ENCODE peak calls at places on chromosomes 7 and 10, in ten cellular contexts. Q is cardiac fibroblast, M is heart right ventricle, G is A549, L is fibroblast of lung, P is SK-N-SH, U is astrocyte of the cerebellum, R is tibial artery, N is cardiac muscle cell, Z is neural progenitor cell. Y is an unnamed sample.

GRCh38 chr10:62584216-62584615 is 210.0 kb downstream of the ZNF365 start:
- DNase-seq in Q (peak), M (no peak), G (no peak), L (peak), P (no peak), U (peak), R (no peak), N (peak), Z (no peak), Y (no peak)

GRCh38 chr7:150333659-150334058 is 7.8 kb downstream of the RARRES2 start:
- DNase-seq in Q (no peak), M (no peak), G (no peak), L (no peak), P (no peak), U (no peak), R (no peak), N (no peak), Z (no peak), Y (no peak)

GRCh38 chr7:95246935-95247370 is 77.4 kb downstream of the PON1 start:
- DNase-seq in Q (peak), M (peak), G (peak), L (peak), P (peak), U (peak), R (no peak), N (peak), Z (peak), Y (peak)

GRCh38 chr7:57225666-57226065 is 93.4 kb upstream of the ZNF479 start:
- DNase-seq in Q (no peak), M (no peak), G (no peak), L (no peak), P (no peak), U (no peak), R (no peak), N (no peak), Z (no peak), Y (no peak)

GRCh38 chr10:102152545-102152890 is 329 bp downstream of the NOLC1 start:
- DNase-seq in Q (peak), M (no peak), G (no peak), L (peak), P (no peak), U (no peak), R (no peak), N (peak), Z (no peak), Y (no peak)

GRCh38 chr7:155618708-155619633 is 25.5 kb upstream of the RBM33 start:
- DNase-seq in Q (peak), M (no peak), G (peak), L (peak), P (no peak), U (no peak), R (no peak), N (peak), Z (no peak), Y (no peak)

GRCh38 chr10:17474595-17474994 is 20.2 kb upstream of the ST8SIA6 start:
- DNase-seq in Q (peak), M (no peak), G (peak), L (no peak), P (no peak), U (no peak), R (no peak), N (peak), Z (no peak), Y (no peak)

GRCh38 chr10:71964669-71965515 is 697 bp downstream of the CHST3 start:
- DNase-seq in Q (peak), M (peak), G (peak), L (peak), P (peak), U (no peak), R (peak), N (peak), Z (peak), Y (no peak)

GRCh38 chr7:325051-325798 is 35.3 kb downstream of the FOXL3 start:
- DNase-seq in Q (no peak), M (no peak), G (no peak), L (no peak), P (no peak), U (no peak), R (no peak), N (no peak), Z (no peak), Y (no peak)

GRCh38 chr10:110361800-110362456 is 57.2 kb upstream of the SMNDC1 start:
- DNase-seq in Q (no peak), M (no peak), G (no peak), L (no peak), P (no peak), U (no peak), R (no peak), N (no peak), Z (peak), Y (no peak)

GRCh38 chr7:30453016-30453415 is 25.6 kb downstream of the NOD1 start:
- DNase-seq in Q (no peak), M (no peak), G (no peak), L (no peak), P (no peak), U (no peak), R (no peak), N (no peak), Z (no peak), Y (no peak)

GRCh38 chr10:110876000-110876399 is 4.3 kb downstream of the PDCD4 start:
- DNase-seq in Q (no peak), M (no peak), G (no peak), L (no peak), P (no peak), U (no peak), R (no peak), N (no peak), Z (no peak), Y (no peak)

GRCh38 chr7:44282601-44283171 is 42.7 kb downstream of the CAMK2B start:
- DNase-seq in Q (no peak), M (no peak), G (no peak), L (no peak), P (peak), U (no peak), R (peak), N (no peak), Z (no peak), Y (no peak)

GRCh38 chr10:12252882-12253546 is 57.0 kb downstream of the CDC123 start:
- DNase-seq in Q (no peak), M (no peak), G (peak), L (no peak), P (no peak), U (peak), R (no peak), N (no peak), Z (peak), Y (no peak)

GRCh38 chr7:151138541-151138910 is 29.0 kb downstream of the GBX1 start:
- DNase-seq in Q (no peak), M (no peak), G (no peak), L (no peak), P (peak), U (no peak), R (peak), N (no peak), Z (peak), Y (no peak)

GRCh38 chr7:26143298-26144044 is 8.5 kb upstream of the NFE2L3 start:
- DNase-seq in Q (peak), M (no peak), G (peak), L (peak), P (no peak), U (no peak), R (no peak), N (peak), Z (no peak), Y (no peak)

GRCh38 chr10:48477181-48477580 is 127.7 kb downstream of the ARHGAP22 start:
- DNase-seq in Q (no peak), M (no peak), G (no peak), L (no peak), P (no peak), U (no peak), R (no peak), N (no peak), Z (no peak), Y (no peak)

GRCh38 chr10:24616536-24616935 is 107.2 kb downstream of the ARHGAP21 start:
- DNase-seq in Q (no peak), M (no peak), G (no peak), L (peak), P (no peak), U (no peak), R (no peak), N (no peak), Z (no peak), Y (no peak)

GRCh38 chr10:13347235-13348156 is 597 bp downstream of the SEPHS1 start:
- DNase-seq in Q (peak), M (peak), G (peak), L (peak), P (peak), U (no peak), R (peak), N (peak), Z (peak), Y (no peak)

GRCh38 chr10:98664329-98665042 is 217.8 kb upstream of the HPS1 start:
- DNase-seq in Q (peak), M (no peak), G (peak), L (no peak), P (peak), U (peak), R (no peak), N (peak), Z (peak), Y (peak)

GRCh38 chr7:43625453-43625852 is 42.5 kb downstream of the STK17A start:
- DNase-seq in Q (no peak), M (no peak), G (no peak), L (no peak), P (no peak), U (no peak), R (no peak), N (no peak), Z (no peak), Y (no peak)

GRCh38 chr7:82416402-82416801 is 27.2 kb downstream of the CACNA2D1 start:
- DNase-seq in Q (no peak), M (no peak), G (no peak), L (no peak), P (no peak), U (no peak), R (no peak), N (no peak), Z (no peak), Y (no peak)

GRCh38 chr7:45021604-45022296 is 21.7 kb downstream of the CCM2 start:
- DNase-seq in Q (peak), M (no peak), G (no peak), L (peak), P (no peak), U (no peak), R (peak), N (peak), Z (no peak), Y (no peak)

GRCh38 chr7:1915326-1915725 is 245.2 kb downstream of the ELFN1 start:
- DNase-seq in Q (no peak), M (no peak), G (no peak), L (no peak), P (no peak), U (no peak), R (no peak), N (no peak), Z (no peak), Y (no peak)

GRCh38 chr7:107622429-107622828 is 38.2 kb upstream of the SLC26A4 start:
- DNase-seq in Q (peak), M (no peak), G (no peak), L (peak), P (no peak), U (no peak), R (no peak), N (peak), Z (no peak), Y (peak)

GRCh38 chr7:111094387-111094786 is 3.5 kb downstream of the LRRN3 start:
- DNase-seq in Q (no peak), M (no peak), G (no peak), L (no peak), P (no peak), U (no peak), R (no peak), N (no peak), Z (no peak), Y (no peak)

GRCh38 chr10:94103902-94104301 is 110.2 kb downstream of the PLCE1 start:
- DNase-seq in Q (peak), M (no peak), G (peak), L (peak), P (no peak), U (no peak), R (no peak), N (peak), Z (no peak), Y (peak)

GRCh38 chr10:79007037-79007842 is 61.5 kb upstream of the ZMIZ1 start:
- DNase-seq in Q (peak), M (no peak), G (no peak), L (no peak), P (no peak), U (no peak), R (peak), N (peak), Z (no peak), Y (no peak)

GRCh38 chr7:132394283-132395003 is 181.8 kb downstream of the PLXNA4 start:
- DNase-seq in Q (no peak), M (no peak), G (peak), L (no peak), P (peak), U (no peak), R (no peak), N (peak), Z (no peak), Y (no peak)

GRCh38 chr10:57664815-57665214 is 602.9 kb downstream of the IPMK start:
- DNase-seq in Q (peak), M (no peak), G (no peak), L (peak), P (no peak), U (no peak), R (no peak), N (peak), Z (no peak), Y (no peak)

GRCh38 chr10:48478980-48479811 is 125.7 kb downstream of the ARHGAP22 start:
- DNase-seq in Q (no peak), M (no peak), G (no peak), L (no peak), P (no peak), U (no peak), R (peak), N (no peak), Z (no peak), Y (no peak)

GRCh38 chr10:68871105-68871711 is 29.9 kb upstream of the DDX50 start:
- DNase-seq in Q (peak), M (peak), G (peak), L (peak), P (no peak), U (peak), R (no peak), N (peak), Z (peak), Y (no peak)

GRCh38 chr7:98406827-98407226 is 5.9 kb upstream of the BAIAP2L1 start:
- DNase-seq in Q (no peak), M (no peak), G (no peak), L (no peak), P (no peak), U (no peak), R (no peak), N (no peak), Z (no peak), Y (no peak)

DNA sequence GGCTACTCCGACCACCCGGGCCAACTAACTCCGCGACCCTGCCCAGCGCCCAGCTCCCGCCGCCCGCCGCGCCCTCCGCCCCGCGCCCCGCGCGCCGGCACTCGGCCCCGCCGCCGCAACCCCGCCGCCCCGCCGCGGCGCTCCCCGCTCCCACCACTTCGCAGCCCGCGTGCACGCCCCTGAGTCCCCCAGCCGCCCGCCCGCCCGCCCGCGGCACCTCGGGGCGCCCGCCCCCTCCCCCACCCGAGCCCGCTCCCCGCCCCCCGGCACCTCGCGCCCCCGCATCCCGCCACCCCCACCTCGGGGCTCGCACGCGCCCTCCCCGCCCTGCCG is 598 bp downstream of the JAZF1 start:
- DNase-seq in Q (no peak), M (no peak), G (no peak), L (no peak), P (no peak), U (no peak), R (no peak), N (no peak), Z (no peak), Y (no peak)
- H3K4me3 ChIP-seq in Q (peak), M (peak), G (peak), L (no peak), P (peak), U (peak), R (peak), N (peak), Z (peak), Y (peak)

GRCh38 chr7:101860316-101861222 is 43.1 kb downstream of the CUX1 start:
- DNase-seq in Q (no peak), M (no peak), G (no peak), L (no peak), P (no peak), U (no peak), R (no peak), N (no peak), Z (no peak), Y (no peak)
- TF ChIP-seq CTCF in Q (no peak), M (no peak), G (no peak), L (no peak), P (no peak), U (no peak), R (no peak), N (no peak), Z (no peak), Y (no peak)

GRCh38 chr7:100484636-100485114 is 948 bp downstream of the NYAP1 start:
- DNase-seq in Q (no peak), M (no peak), G (no peak), L (no peak), P (no peak), U (no peak), R (no peak), N (no peak), Z (no peak), Y (no peak)
- H3K4me3 ChIP-seq in Q (no peak), M (no peak), G (no peak), L (no peak), P (peak), U (peak), R (no peak), N (peak), Z (peak), Y (no peak)

DNA sequence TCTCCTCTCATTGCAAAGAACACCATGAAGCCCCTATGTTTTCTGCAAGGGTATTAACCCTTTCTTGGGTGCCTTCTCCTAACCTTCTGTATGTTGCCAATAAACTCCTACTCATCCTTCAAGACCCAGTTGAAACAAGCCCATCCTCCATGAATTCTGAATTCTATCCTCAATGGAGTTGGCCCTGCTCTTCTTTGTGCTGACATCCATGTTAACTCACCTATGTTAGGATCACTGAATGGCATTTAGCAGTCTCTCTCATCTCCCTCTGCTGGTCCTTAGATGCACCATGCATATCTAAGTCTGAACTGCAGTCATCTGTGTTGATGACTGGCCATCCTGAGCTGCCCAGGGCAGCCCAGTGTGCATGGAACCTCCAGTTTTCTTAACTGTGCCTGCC is 129.8 kb downstream of the BUB3 start:
- DNase-seq in Q (no peak), M (no peak), G (peak), L (no peak), P (no peak), U (no peak), R (no peak), N (no peak), Z (no peak), Y (no peak)
- TF ChIP-seq CTCF in Q (no peak), M (no peak), G (no peak), L (no peak), P (no peak), U (peak), R (no peak), N (no peak), Z (peak), Y (no peak)

DNA sequence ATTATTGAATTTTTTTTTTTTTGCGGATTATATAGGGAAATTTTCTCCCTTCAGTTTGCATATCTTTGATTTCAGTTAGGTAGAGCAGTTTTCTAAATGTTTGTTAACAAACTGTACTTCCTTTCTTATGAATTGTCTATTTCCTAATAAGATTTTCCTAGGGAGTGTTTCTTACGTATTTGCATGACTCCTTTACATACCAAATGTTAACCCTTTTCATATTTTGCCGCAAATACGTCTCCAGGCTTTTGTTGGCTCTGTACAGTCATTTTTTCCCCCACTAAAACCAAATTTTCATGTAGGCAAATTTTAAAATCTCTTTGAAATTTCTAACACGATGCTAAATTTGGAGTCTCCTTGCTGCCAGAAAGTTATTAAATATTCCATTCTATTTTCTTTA is 1.9 kb upstream of the FRAT2 start:
- DNase-seq in Q (peak), M (no peak), G (no peak), L (no peak), P (no peak), U (no peak), R (no peak), N (no peak), Z (no peak), Y (no peak)
- H3K4me3 ChIP-seq in Q (no peak), M (no peak), G (no peak), L (no peak), P (no peak), U (no peak), R (no peak), N (no peak), Z (peak), Y (no peak)